ENCODE peak calls at places on chromosomes 16 and 17, in four cellular contexts. One of them, this sample, is unnamed. For H3K4me1, the result is how much of the 10 kb centered on the place peaks cover.

GRCh38 chr16:67673712-67674580 is 7.3 kb downstream of the C16orf86 start:
- DNase-seq in OCI-LY7: no peak
- DNase-seq in cardiac muscle cell: no peak
- DNase-seq in endodermal cell: peak
- DNase-seq in this sample: no peak

GRCh38 chr16:83961591-83961990 is 6.5 kb upstream of the NECAB2 start:
- DNase-seq in OCI-LY7: no peak
- DNase-seq in cardiac muscle cell: no peak
- DNase-seq in endodermal cell: no peak
- DNase-seq in this sample: no peak

GRCh38 chr16:59249049-59249448 is 514.9 kb upstream of the GOT2 start:
- DNase-seq in OCI-LY7: no peak
- DNase-seq in cardiac muscle cell: peak
- DNase-seq in endodermal cell: peak
- DNase-seq in this sample: peak

GRCh38 chr16:84881702-84882521 is 62.1 kb downstream of the CRISPLD2 start:
- DNase-seq in OCI-LY7: no peak
- DNase-seq in cardiac muscle cell: no peak
- DNase-seq in endodermal cell: no peak
- DNase-seq in this sample: no peak

GRCh38 chr16:81513204-81514040 is 68.8 kb downstream of the CMIP start:
- DNase-seq in OCI-LY7: no peak
- DNase-seq in cardiac muscle cell: peak
- DNase-seq in endodermal cell: peak
- DNase-seq in this sample: peak

GRCh38 chr17:30318190-30318589 is 15.7 kb downstream of the TMIGD1 start:
- DNase-seq in OCI-LY7: no peak
- DNase-seq in cardiac muscle cell: no peak
- DNase-seq in endodermal cell: no peak
- DNase-seq in this sample: no peak

GRCh38 chr16:51337662-51338061 is 186.6 kb upstream of the SALL1 start:
- DNase-seq in OCI-LY7: no peak
- DNase-seq in cardiac muscle cell: no peak
- DNase-seq in endodermal cell: peak
- DNase-seq in this sample: peak

GRCh38 chr17:78307887-78308633 is 51.8 kb downstream of the SOCS3 start:
- DNase-seq in OCI-LY7: no peak
- DNase-seq in cardiac muscle cell: no peak
- DNase-seq in endodermal cell: peak
- DNase-seq in this sample: no peak

GRCh38 chr17:7477392-7478275 is 1.8 kb downstream of the ZBTB4 start:
- DNase-seq in OCI-LY7: no peak
- DNase-seq in cardiac muscle cell: peak
- DNase-seq in endodermal cell: peak
- DNase-seq in this sample: peak

GRCh38 chr16:67390816-67391423 is 2.4 kb downstream of the TPPP3 start:
- DNase-seq in OCI-LY7: no peak
- DNase-seq in cardiac muscle cell: no peak
- DNase-seq in endodermal cell: no peak
- DNase-seq in this sample: no peak

GRCh38 chr17:2102931-2103398 is 48.1 kb downstream of the HIC1 start:
- DNase-seq in OCI-LY7: no peak
- DNase-seq in cardiac muscle cell: no peak
- DNase-seq in endodermal cell: no peak
- DNase-seq in this sample: no peak

GRCh38 chr17:21686165-21687015 is 5.9 kb upstream of the KCNJ18 start:
- DNase-seq in OCI-LY7: no peak
- DNase-seq in cardiac muscle cell: no peak
- DNase-seq in endodermal cell: no peak
- DNase-seq in this sample: no peak

GRCh38 chr16:3983081-3983520 is 102.6 kb upstream of the CREBBP start:
- DNase-seq in OCI-LY7: no peak
- DNase-seq in cardiac muscle cell: peak
- DNase-seq in endodermal cell: peak
- DNase-seq in this sample: peak

GRCh38 chr17:49055181-49055927 is 58.2 kb downstream of the IGF2BP1 start:
- DNase-seq in OCI-LY7: no peak
- DNase-seq in cardiac muscle cell: no peak
- DNase-seq in endodermal cell: peak
- DNase-seq in this sample: no peak

GRCh38 chr17:27257031-27257357 is 36.9 kb upstream of the WSB1 start:
- DNase-seq in OCI-LY7: no peak
- DNase-seq in cardiac muscle cell: no peak
- DNase-seq in endodermal cell: no peak
- DNase-seq in this sample: no peak

GRCh38 chr17:1898872-1899271 is 69.1 kb downstream of the RPA1 start:
- DNase-seq in OCI-LY7: no peak
- DNase-seq in cardiac muscle cell: no peak
- DNase-seq in endodermal cell: no peak
- DNase-seq in this sample: no peak

GRCh38 chr16:72786606-72787005 is 261.3 kb downstream of the ZFHX3 start:
- DNase-seq in OCI-LY7: no peak
- DNase-seq in cardiac muscle cell: no peak
- DNase-seq in endodermal cell: no peak
- DNase-seq in this sample: peak

GRCh38 chr16:10964039-10964890 is 19.9 kb downstream of the CLEC16A start:
- DNase-seq in OCI-LY7: peak
- DNase-seq in cardiac muscle cell: peak
- DNase-seq in endodermal cell: peak
- DNase-seq in this sample: peak

GRCh38 chr16:1362807-1363206 is 11.1 kb downstream of the GNPTG start:
- DNase-seq in OCI-LY7: no peak
- DNase-seq in cardiac muscle cell: no peak
- DNase-seq in endodermal cell: no peak
- DNase-seq in this sample: no peak

GRCh38 chr17:48486557-48486956 is 44.3 kb downstream of the HOXB1 start:
- DNase-seq in OCI-LY7: no peak
- DNase-seq in cardiac muscle cell: no peak
- DNase-seq in endodermal cell: peak
- DNase-seq in this sample: peak

GRCh38 chr17:72725432-72726068 is 366.9 kb downstream of the SLC39A11 start:
- DNase-seq in OCI-LY7: peak
- DNase-seq in cardiac muscle cell: peak
- DNase-seq in endodermal cell: peak
- DNase-seq in this sample: peak

GRCh38 chr17:231191-231965 is 49.9 kb upstream of the DOC2B start:
- DNase-seq in OCI-LY7: peak
- DNase-seq in cardiac muscle cell: no peak
- DNase-seq in endodermal cell: no peak
- DNase-seq in this sample: no peak

DNA sequence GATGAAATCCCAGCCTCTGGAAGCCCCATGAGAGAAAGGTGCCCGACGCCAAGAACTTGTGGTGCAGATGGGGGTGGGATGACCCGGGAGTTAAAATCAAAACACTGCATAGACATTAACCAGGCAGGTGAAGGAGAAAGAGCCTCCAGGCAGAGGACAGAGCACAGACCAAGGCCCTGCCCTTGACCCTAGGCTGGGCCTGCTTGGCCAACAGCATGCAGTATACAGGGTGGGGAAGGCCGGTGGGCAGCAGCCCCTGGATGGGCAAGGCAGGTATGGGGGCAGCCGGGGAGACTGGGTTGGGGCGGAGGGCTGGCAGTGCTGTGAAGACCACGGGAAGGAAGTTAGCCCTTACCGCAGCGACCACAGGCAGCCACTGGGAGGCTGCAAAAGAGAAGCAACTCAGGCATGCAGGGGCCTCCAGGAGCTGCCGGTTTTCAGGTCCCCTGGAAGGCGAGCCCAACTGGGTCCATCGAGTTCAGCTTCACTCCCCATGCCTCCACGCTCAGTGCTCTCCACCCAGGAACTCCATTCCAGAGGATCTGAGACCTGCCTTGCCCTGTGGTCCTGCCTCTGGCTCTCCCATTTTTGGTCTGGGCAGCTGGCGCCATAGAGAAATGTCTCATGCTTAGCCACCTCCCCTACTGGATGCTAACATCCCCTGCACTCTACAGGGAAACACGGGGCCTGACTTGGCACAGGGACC is 81.2 kb downstream of the C16orf95 start:
- DNase-seq in OCI-LY7: peak
- DNase-seq in cardiac muscle cell: no peak
- DNase-seq in endodermal cell: peak
- DNase-seq in this sample: peak
- H3K4me1 ChIP-seq in OCI-LY7: under half
- H3K4me1 ChIP-seq in cardiac muscle cell: under half
- H3K4me1 ChIP-seq in endodermal cell: under half
- H3K4me1 ChIP-seq in this sample: under half

GRCh38 chr17:76556759-76557367 is 17.0 kb downstream of the PRCD start:
- DNase-seq in OCI-LY7: no peak
- DNase-seq in cardiac muscle cell: no peak
- DNase-seq in endodermal cell: peak
- DNase-seq in this sample: peak

GRCh38 chr17:76560036-76560876 is 20.4 kb downstream of the PRCD start:
- DNase-seq in OCI-LY7: no peak
- DNase-seq in cardiac muscle cell: no peak
- DNase-seq in endodermal cell: no peak
- DNase-seq in this sample: no peak

GRCh38 chr17:76560877-76561221 is 21.0 kb downstream of the PRCD start:
- DNase-seq in OCI-LY7: no peak
- DNase-seq in cardiac muscle cell: no peak
- DNase-seq in endodermal cell: no peak
- DNase-seq in this sample: no peak

GRCh38 chr17:76558210-76559095 is 18.6 kb downstream of the PRCD start:
- DNase-seq in OCI-LY7: peak
- DNase-seq in cardiac muscle cell: no peak
- DNase-seq in endodermal cell: no peak
- DNase-seq in this sample: peak

GRCh38 chr17:76557368-76558209 is 17.7 kb downstream of the PRCD start:
- DNase-seq in OCI-LY7: peak
- DNase-seq in cardiac muscle cell: peak
- DNase-seq in endodermal cell: peak
- DNase-seq in this sample: peak
- H3K4me1 ChIP-seq in OCI-LY7: half or more
- H3K4me1 ChIP-seq in cardiac muscle cell: under half
- H3K4me1 ChIP-seq in endodermal cell: under half
- H3K4me1 ChIP-seq in this sample: under half

GRCh38 chr16:89107209-89107582 is 13.5 kb downstream of the ACSF3 start:
- DNase-seq in OCI-LY7: no peak
- DNase-seq in cardiac muscle cell: no peak
- DNase-seq in endodermal cell: no peak
- DNase-seq in this sample: no peak
- H3K4me1 ChIP-seq in OCI-LY7: under half
- H3K4me1 ChIP-seq in cardiac muscle cell: under half
- H3K4me1 ChIP-seq in endodermal cell: under half
- H3K4me1 ChIP-seq in this sample: under half

DNA sequence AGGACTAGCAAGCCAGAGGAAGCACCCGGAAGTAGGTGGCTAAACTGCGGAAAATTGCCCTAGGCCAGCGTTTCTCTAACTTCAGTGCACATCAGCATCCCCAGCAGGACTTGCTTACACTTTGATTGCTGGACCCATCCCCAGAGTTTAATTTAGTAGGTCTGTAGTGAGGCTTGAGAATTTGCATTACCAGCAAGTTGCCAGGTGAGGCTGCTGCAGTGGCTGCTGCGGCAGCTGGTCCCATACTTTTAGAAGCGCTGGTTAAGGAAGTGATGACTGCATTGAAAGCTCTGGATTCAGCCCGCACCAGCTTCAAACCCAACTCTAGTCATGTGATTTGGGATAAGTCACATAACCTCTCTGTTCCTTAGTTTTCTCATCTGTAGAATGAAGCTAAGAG is 4.2 kb downstream of the EEF2K start:
- DNase-seq in OCI-LY7: peak
- DNase-seq in cardiac muscle cell: no peak
- DNase-seq in endodermal cell: no peak
- DNase-seq in this sample: no peak
- H3K4me1 ChIP-seq in OCI-LY7: under half
- H3K4me1 ChIP-seq in cardiac muscle cell: under half
- H3K4me1 ChIP-seq in endodermal cell: under half
- H3K4me1 ChIP-seq in this sample: under half

GRCh38 chr17:62650587-62650986 is 23.1 kb downstream of the MRC2 start:
- DNase-seq in OCI-LY7: no peak
- DNase-seq in cardiac muscle cell: no peak
- DNase-seq in endodermal cell: no peak
- DNase-seq in this sample: no peak
- H3K4me1 ChIP-seq in OCI-LY7: under half
- H3K4me1 ChIP-seq in cardiac muscle cell: under half
- H3K4me1 ChIP-seq in endodermal cell: under half
- H3K4me1 ChIP-seq in this sample: under half

GRCh38 chr17:82687871-82688270 is 10.6 kb downstream of the RAB40B start:
- DNase-seq in OCI-LY7: no peak
- DNase-seq in cardiac muscle cell: no peak
- DNase-seq in endodermal cell: no peak
- DNase-seq in this sample: no peak

GRCh38 chr17:82687375-82687861 is 11.1 kb downstream of the RAB40B start:
- DNase-seq in OCI-LY7: no peak
- DNase-seq in cardiac muscle cell: no peak
- DNase-seq in endodermal cell: no peak
- DNase-seq in this sample: no peak

GRCh38 chr17:82684207-82684903 is 14.1 kb downstream of the RAB40B start:
- DNase-seq in OCI-LY7: no peak
- DNase-seq in cardiac muscle cell: no peak
- DNase-seq in endodermal cell: no peak
- DNase-seq in this sample: no peak

GRCh38 chr17:82685291-82685690 is 13.2 kb downstream of the RAB40B start:
- DNase-seq in OCI-LY7: no peak
- DNase-seq in cardiac muscle cell: no peak
- DNase-seq in endodermal cell: no peak
- DNase-seq in this sample: no peak

DNA sequence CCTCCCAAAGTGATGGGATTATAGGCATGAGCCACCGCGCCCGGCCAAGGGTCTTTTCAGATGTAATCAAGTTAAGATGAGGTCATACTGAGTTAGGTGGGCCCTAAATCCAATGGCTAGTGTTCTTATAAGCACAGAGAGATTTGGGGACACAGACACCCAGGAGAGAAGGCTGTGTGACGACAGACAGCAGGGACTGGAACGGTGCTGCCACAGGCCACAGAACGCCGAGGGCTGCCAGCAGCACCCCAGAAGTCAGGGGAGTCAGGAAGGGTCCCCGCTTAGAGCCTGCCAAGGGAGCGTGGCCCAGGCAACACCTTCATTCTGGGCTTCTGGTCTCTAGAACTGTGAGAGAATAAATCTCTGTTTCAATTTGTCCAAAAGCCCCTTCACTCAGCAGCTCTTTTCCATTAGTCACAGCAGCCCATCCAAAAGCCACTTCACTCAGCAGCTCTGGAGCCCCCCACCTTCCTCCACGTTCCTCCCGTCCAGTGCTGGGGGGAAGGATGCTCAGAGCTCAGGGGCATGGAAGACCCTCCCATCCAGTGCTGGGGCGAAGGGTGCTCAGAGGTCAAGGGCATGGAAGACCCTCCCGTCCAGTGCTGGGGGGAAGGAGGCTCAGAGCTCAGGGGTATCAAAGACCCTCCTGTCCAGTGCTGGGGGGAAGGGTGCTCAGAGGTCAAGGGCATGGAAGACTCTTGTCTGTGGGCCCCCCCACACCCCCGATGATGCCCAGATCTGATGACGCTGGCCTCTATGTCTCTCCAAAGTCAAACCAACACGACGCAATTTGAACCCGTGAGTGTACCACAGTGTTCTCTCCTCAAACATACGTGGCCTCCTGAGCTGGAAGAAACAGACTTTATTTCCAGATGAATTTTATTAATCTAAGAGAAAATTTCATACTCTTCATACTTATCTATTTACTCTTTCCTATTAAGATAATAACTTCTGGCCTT is 11.9 kb downstream of the RAB40B start:
- DNase-seq in OCI-LY7: no peak
- DNase-seq in cardiac muscle cell: no peak
- DNase-seq in endodermal cell: no peak
- DNase-seq in this sample: no peak
- H3K4me1 ChIP-seq in OCI-LY7: under half
- H3K4me1 ChIP-seq in cardiac muscle cell: under half
- H3K4me1 ChIP-seq in endodermal cell: under half
- H3K4me1 ChIP-seq in this sample: under half